ENCODE peak calls at places on chromosome X, in four cellular contexts. E, I, T and J are unnamed samples.
A peak's percentile ranks its signal among the peaks of the same experiment; 100 is the strongest.

GRCh38 chrX:68843992-68844391 is 15.2 kb downstream of the EFNB1 start:
- DNase-seq in E (no peak), T (no peak), I (no peak), J (no peak)

GRCh38 chrX:125210146-125210545 is 109.5 kb upstream of the TEX13C start:
- DNase-seq in T (no peak), I (no peak), E (no peak), J (no peak)

GRCh38 chrX:8846271-8846670 is 45.1 kb upstream of the FAM9A start:
- DNase-seq in I (no peak), E (no peak), T (no peak), J (no peak)

GRCh38 chrX:122972604-122973003 is 211.5 kb upstream of the GRIA3 start:
- DNase-seq in I (no peak), T (no peak), E (no peak), J (no peak)

GRCh38 chrX:124530803-124531202 is 184.4 kb downstream of the SH2D1A start:
- DNase-seq in E (no peak), T (no peak), I (no peak), J (no peak)

GRCh38 chrX:13607356-13607995 is 38.1 kb downstream of the EGFL6 start:
- DNase-seq in I (no peak), T (no peak), E (no peak), J (no peak)

GRCh38 chrX:104285201-104285600 is 30.5 kb upstream of the ESX1 start:
- DNase-seq in T (no peak), E (no peak), I (no peak), J (no peak)

GRCh38 chrX:71181558-71181909 is 36.9 kb downstream of the NLGN3 start:
- DNase-seq in E (no peak), T (peak; percentile 20), I (peak; percentile 38), J (no peak)

GRCh38 chrX:10401239-10401638 is 219.1 kb downstream of the MID1 start:
- DNase-seq in I (peak; percentile 7), E (no peak), T (no peak), J (no peak)

GRCh38 chrX:15848576-15848975 is 6.0 kb downstream of the AP1S2 start:
- DNase-seq in T (no peak), E (no peak), I (no peak), J (no peak)

GRCh38 chrX:100424012-100424411 is 13.9 kb upstream of the PCDH19 start:
- DNase-seq in I (peak; percentile 49), E (no peak), T (no peak), J (no peak)

GRCh38 chrX:133661962-133662839 is 246.9 kb upstream of the GPC4 start:
- DNase-seq in E (no peak), T (no peak), I (no peak), J (no peak)